ENCODE peak calls at places on chromosome 18, in five cellular contexts. C is body of pancreas, U is uterus, Z is HCT116, G is A549. A is an unnamed sample.

GRCh38 chr18:42758851-42759250 is 356.6 kb downstream of the RIT2 start:
- DNase-seq in G (no peak), Z (no peak), C (no peak), U (no peak), A (no peak)

GRCh38 chr18:3511980-3512379 is 62.0 kb downstream of the TGIF1 start:
- DNase-seq in U (no peak), G (peak; percentile 23), Z (no peak), C (no peak), A (no peak)

GRCh38 chr18:27121108-27121507 is 64.0 kb downstream of the CHST9 start:
- DNase-seq in Z (no peak), U (no peak), G (no peak), C (no peak), A (no peak)

GRCh38 chr18:51658436-51658835 is 461.0 kb upstream of the MEX3C start:
- DNase-seq in U (no peak), C (no peak), Z (no peak), G (no peak), A (no peak)

GRCh38 chr18:58102020-58102419 is 58.0 kb downstream of the NEDD4L start:
- DNase-seq in Z (no peak), G (no peak), C (no peak), U (no peak), A (no peak)

GRCh38 chr18:7921938-7922587 is 354.9 kb downstream of the PTPRM start:
- DNase-seq in C (peak; percentile 27), U (no peak), G (peak; percentile 86), Z (peak; percentile 54), A (no peak)

GRCh38 chr18:58847383-58848071 is 17.1 kb upstream of the ZNF532 start:
- DNase-seq in U (no peak), Z (no peak), C (peak; percentile 28), G (no peak), A (no peak)

GRCh38 chr18:34707670-34708069 is 2.4 kb upstream of the DTNA start:
- DNase-seq in Z (peak; percentile 70), U (peak; percentile 80), C (peak; percentile 58), G (peak; percentile 35), A (peak; percentile 57)

GRCh38 chr18:75529394-75529793 is 101.9 kb upstream of the SMIM21 start:
- DNase-seq in Z (no peak), C (no peak), U (no peak), G (no peak), A (no peak)

GRCh38 chr18:57885931-57886330 is 82.8 kb upstream of the ATP8B1 start:
- DNase-seq in G (peak; percentile 42), C (no peak), U (no peak), Z (no peak), A (no peak)

GRCh38 chr18:74518456-74519315 is 15.6 kb upstream of the CNDP1 start:
- DNase-seq in G (no peak), Z (no peak), U (no peak), C (no peak), A (no peak)

GRCh38 chr18:6751207-6751606 is 21.7 kb downstream of the ARHGAP28 start:
- DNase-seq in Z (no peak), G (no peak), C (no peak), U (no peak), A (no peak)

GRCh38 chr18:58438161-58438983 is 190.5 kb downstream of the ALPK2 start:
- DNase-seq in U (no peak), Z (no peak), C (no peak), G (no peak), A (no peak)

GRCh38 chr18:63261029-63261428 is 58.5 kb downstream of the BCL2 start:
- DNase-seq in Z (no peak), G (no peak), U (no peak), C (no peak), A (no peak)

GRCh38 chr18:7116832-7117389 is 686 bp downstream of the LAMA1 start:
- DNase-seq in G (no peak), U (no peak), C (no peak), Z (no peak), A (no peak)

GRCh38 chr18:35407871-35408481 is 30.8 kb upstream of the ZNF396 start:
- DNase-seq in G (peak; percentile 63), C (peak; percentile 56), U (peak; percentile 39), Z (peak; percentile 63), A (peak; percentile 12)

GRCh38 chr18:22800551-22800951 is 132.6 kb upstream of the RBBP8 start:
- DNase-seq in C (no peak), U (no peak), G (no peak), Z (no peak), A (no peak)

GRCh38 chr18:71114550-71115210 is 825.8 kb downstream of the SOCS6 start:
- DNase-seq in C (no peak), U (no peak), Z (no peak), G (no peak), A (no peak)

GRCh38 chr18:36006997-36007396 is 34.5 kb downstream of the RMP24 start:
- DNase-seq in U (no peak), G (no peak), C (no peak), Z (no peak), A (no peak)

GRCh38 chr18:24270358-24270936 is 127.2 kb downstream of the OSBPL1A start:
- DNase-seq in U (no peak), Z (no peak), G (no peak), C (no peak), A (no peak)

GRCh38 chr18:51862311-51862710 is 477.7 kb upstream of the DCC start:
- DNase-seq in Z (no peak), C (no peak), G (no peak), U (no peak), A (no peak)

GRCh38 chr18:47881752-47882455 is 48.6 kb downstream of the SMAD2 start:
- DNase-seq in G (peak; percentile 64), U (no peak), Z (peak; percentile 27), C (no peak), A (no peak)

GRCh38 chr18:7452331-7452730 is 114.8 kb upstream of the PTPRM start:
- DNase-seq in C (peak; percentile 42), G (peak; percentile 43), Z (peak; percentile 1), U (no peak), A (no peak)

GRCh38 chr18:6570581-6571238 is 156.0 kb upstream of the L3MBTL4 start:
- DNase-seq in C (no peak), U (no peak), G (no peak), Z (no peak), A (no peak)

GRCh38 chr18:28794459-28795245 is 617.7 kb upstream of the CDH2 start:
- DNase-seq in U (no peak), G (peak; percentile 5), C (no peak), Z (no peak), A (no peak)

GRCh38 chr18:7711495-7711894 is 144.4 kb downstream of the PTPRM start:
- DNase-seq in U (no peak), G (no peak), C (no peak), Z (no peak), A (no peak)

GRCh38 chr18:78525364-78526111 is 454.1 kb upstream of the SALL3 start:
- DNase-seq in G (no peak), Z (no peak), U (no peak), C (no peak), A (no peak)

GRCh38 chr18:70907673-70908072 is 618.8 kb downstream of the SOCS6 start:
- DNase-seq in U (no peak), C (no peak), Z (no peak), G (peak; percentile 58), A (no peak)

GRCh38 chr18:12748671-12749070 is 45.8 kb downstream of the PSMG2 start:
- DNase-seq in Z (no peak), C (no peak), G (no peak), U (no peak), A (no peak)

GRCh38 chr18:77101410-77102245 is 31.0 kb downstream of the MBP start:
- DNase-seq in Z (peak; percentile 89), C (peak; percentile 51), U (peak; percentile 92), G (peak; percentile 90), A (peak; percentile 89)
- TF ChIP-seq POLR2A in Z (no peak), C (no peak), U (no peak), G (no peak), A (peak; percentile 41)

GRCh38 chr18:59900222-59901128 is 679 bp downstream of the PMAIP1 start:
- DNase-seq in G (peak; percentile 63), Z (no peak), U (peak; percentile 21), C (peak; percentile 27), A (no peak)
- TF ChIP-seq POLR2A in G (no peak), Z (no peak), U (no peak), C (no peak), A (no peak)

DNA sequence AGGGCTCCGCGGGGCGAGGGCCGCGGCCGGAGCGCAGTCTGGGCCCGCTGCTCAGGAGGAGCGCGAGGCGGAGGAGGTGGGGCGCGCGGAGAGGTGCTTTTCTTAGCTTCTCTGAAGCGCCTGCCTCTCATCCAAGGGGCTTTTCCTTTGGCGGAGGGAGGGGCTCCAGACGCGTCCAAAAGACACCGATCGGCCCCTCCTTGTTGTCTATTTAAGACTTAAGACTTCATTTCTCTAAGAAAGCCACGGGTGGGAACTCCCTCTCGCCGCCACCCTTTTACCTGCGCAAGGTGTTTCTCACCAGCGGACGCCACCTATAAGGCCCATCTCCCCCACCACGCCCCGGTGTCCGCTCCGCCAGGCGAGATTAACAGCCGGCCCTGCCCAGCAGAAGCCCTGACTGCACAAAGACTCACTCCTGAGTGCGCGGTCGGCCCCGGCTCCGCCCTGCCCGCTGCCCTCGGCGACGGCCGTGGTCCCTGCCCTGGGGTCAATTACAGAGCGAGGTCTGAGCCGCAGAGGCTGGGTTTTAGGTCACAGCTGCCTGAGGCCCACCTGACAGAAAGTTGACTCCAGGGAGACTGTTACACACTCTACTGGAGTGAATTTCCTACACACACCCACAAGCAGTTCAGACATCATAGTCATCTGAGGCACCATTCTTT is at the start of gene DSC2:
- DNase-seq in C (peak; percentile 63), G (peak; percentile 14), U (no peak), Z (no peak), A (no peak)
- TF ChIP-seq POLR2A in C (peak; percentile 70), G (no peak), U (no peak), Z (no peak), A (no peak)

DNA sequence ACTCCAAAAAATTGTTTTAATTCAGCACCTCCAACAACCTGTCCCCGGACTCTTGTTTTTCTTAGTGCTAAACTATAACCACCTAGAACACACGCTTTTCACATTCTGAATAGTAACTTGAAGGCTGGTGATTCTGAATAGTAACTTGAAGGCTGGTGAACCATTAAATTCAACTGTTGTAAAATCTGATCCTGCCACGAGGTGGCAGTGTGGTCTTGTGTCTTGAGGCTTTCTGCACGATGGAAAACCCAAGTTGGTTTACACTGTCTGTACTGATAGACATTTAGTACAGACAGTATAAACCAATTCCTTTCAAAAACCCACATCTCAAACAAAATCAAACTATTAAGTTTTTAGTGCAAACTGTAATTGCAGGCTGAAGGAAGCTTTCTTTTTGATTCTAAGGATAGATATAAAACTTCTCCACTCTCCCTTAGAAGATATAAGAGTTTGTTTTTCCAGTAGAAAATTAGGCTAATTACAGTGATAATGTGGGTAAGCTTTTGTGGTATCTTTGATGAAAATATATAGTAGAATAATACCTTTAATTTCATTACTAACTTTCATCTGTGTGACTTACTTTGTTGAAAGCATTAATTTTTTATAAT is 57.6 kb downstream of the VAPA start:
- DNase-seq in Z (peak; percentile 60), C (peak; percentile 82), G (peak; percentile 72), U (peak; percentile 88), A (peak; percentile 62)
- TF ChIP-seq POLR2A in Z (no peak), C (no peak), G (no peak), U (no peak), A (no peak)

GRCh38 chr18:79678665-79679551 is 695 bp upstream of the CTDP1 start:
- DNase-seq in Z (peak; percentile 97), U (peak; percentile 98), C (peak; percentile 98), G (peak; percentile 98), A (peak; percentile 99)
- TF ChIP-seq POLR2A in Z (peak; percentile 63), U (no peak), C (peak; percentile 88), G (peak; percentile 43), A (peak; percentile 78)

GRCh38 chr18:30679285-30679930 is 363.1 kb downstream of the DSC3 start:
- DNase-seq in U (no peak), Z (no peak), C (no peak), G (no peak), A (no peak)
- TF ChIP-seq POLR2A in U (no peak), Z (no peak), C (no peak), G (no peak), A (no peak)

GRCh38 chr18:49849331-49850217 is 36.2 kb upstream of the ACAA2 start:
- DNase-seq in U (no peak), C (peak; percentile 60), Z (peak; percentile 96), G (peak; percentile 87), A (no peak)
- TF ChIP-seq POLR2A in U (no peak), C (no peak), Z (no peak), G (peak; percentile 26), A (no peak)

A was measured in gastrocnemius medialis.